ENCODE peak calls at places on chromosomes 6 and 20, in four cellular contexts. J, D, F and V are unnamed samples.

GRCh38 chr20:38063911-38064310 is 30.4 kb downstream of the RPRD1B start:
- DNase-seq in J (no peak), D (no peak), F (no peak), V (no peak)

GRCh38 chr6:135814043-135814442 is 37.5 kb upstream of the PDE7B start:
- DNase-seq in J (no peak), D (no peak), F (no peak), V (no peak)

GRCh38 chr20:35644806-35645205 is 19.9 kb downstream of the CPNE1 start:
- DNase-seq in J (no peak), D (no peak), F (no peak), V (no peak)

GRCh38 chr20:46219920-46220319 is 88.4 kb downstream of the CDH22 start:
- DNase-seq in J (no peak), D (no peak), F (no peak), V (no peak)

GRCh38 chr6:113293106-113293505 is 564.0 kb upstream of the MARCKS start:
- DNase-seq in J (no peak), D (no peak), F (no peak), V (no peak)

GRCh38 chr6:161140554-161140875 is 133.3 kb downstream of the AGPAT4 start:
- DNase-seq in J (no peak), D (no peak), F (no peak), V (no peak)

GRCh38 chr20:44430270-44431065 is 45.2 kb upstream of the TTPAL start:
- DNase-seq in J (no peak), D (no peak), F (no peak), V (no peak)

GRCh38 chr6:56370127-56370540 is 122.8 kb upstream of the COL21A1 start:
- DNase-seq in J (no peak), D (no peak), F (peak), V (peak)

GRCh38 chr20:31239139-31239538 is 18.3 kb upstream of the DEFB115 start:
- DNase-seq in J (no peak), D (no peak), F (no peak), V (no peak)

GRCh38 chr6:92715991-92716390 is 703.4 kb downstream of the EPHA7 start:
- DNase-seq in J (no peak), D (no peak), F (no peak), V (no peak)

GRCh38 chr20:39775110-39775509 is 813.0 kb downstream of the DHX35 start:
- DNase-seq in J (no peak), D (no peak), F (peak), V (no peak)

GRCh38 chr6:73604020-73604419 is 49.8 kb downstream of the SLC17A5 start:
- DNase-seq in J (no peak), D (no peak), F (no peak), V (no peak)

GRCh38 chr6:36702656-36703055 is 5.0 kb downstream of the RAB44 start:
- DNase-seq in J (no peak), D (no peak), F (no peak), V (no peak)

GRCh38 chr6:43437700-43438099 is 10.4 kb downstream of the ABCC10 start:
- DNase-seq in J (no peak), D (no peak), F (no peak), V (no peak)

GRCh38 chr6:81962198-81962597 is 209.7 kb upstream of the TENT5A start:
- DNase-seq in J (no peak), D (no peak), F (no peak), V (peak)

GRCh38 chr20:1817577-1818211 is 77.5 kb upstream of the SIRPA start:
- DNase-seq in J (no peak), D (no peak), F (no peak), V (no peak)

GRCh38 chr6:55983861-55984260 is 108.5 kb upstream of the BMP5 start:
- DNase-seq in J (no peak), D (no peak), F (no peak), V (no peak)

GRCh38 chr6:82178084-82178758 is 69.3 kb downstream of the IBTK start:
- DNase-seq in J (no peak), D (peak), F (peak), V (peak)

GRCh38 chr6:132962936-132963579 is 148.7 kb downstream of the RPS12 start:
- DNase-seq in J (no peak), D (peak), F (peak), V (peak)